ENCODE peak calls at places on chromosome 13, in seven cellular contexts. U is EH, L is NCI-H446 treated with DMSO at 0.1 percent for 48 hours, C is activated B cell treated with CpG ODN at 0.5 μM for 24 hours, Q is NCI-H774, F is cardiac fibroblast, Z is PC-9. N is an unnamed sample.

GRCh38 chr13:79749556-79749955 is 268.6 kb downstream of the NDFIP2 start:
- DNase-seq in U (no peak), L (no peak), C (no peak), Q (no peak), F (peak), Z (no peak), N (no peak)

GRCh38 chr13:80339841-80340642 is 884 bp downstream of the SPRY2 start:
- DNase-seq in U (peak), L (no peak), C (peak), Q (peak), F (peak), Z (peak), N (peak)

GRCh38 chr13:75841905-75842304 is 205.8 kb downstream of the LMO7 start:
- DNase-seq in U (no peak), L (no peak), C (no peak), Q (no peak), F (no peak), Z (no peak), N (no peak)

GRCh38 chr13:56700324-56700723 is 440.4 kb upstream of the PRR20A start:
- DNase-seq in U (no peak), L (no peak), C (no peak), Q (no peak), F (no peak), Z (no peak), N (no peak)

GRCh38 chr13:113088691-113089020 is 16.9 kb upstream of the F7 start:
- DNase-seq in U (no peak), L (no peak), C (no peak), Q (no peak), F (no peak), Z (no peak), N (no peak)

GRCh38 chr13:59931621-59932020 is 232.1 kb downstream of the DIAPH3 start:
- DNase-seq in U (no peak), L (no peak), C (no peak), Q (no peak), F (no peak), Z (no peak), N (no peak)

GRCh38 chr13:44156294-44156658 is 217.3 kb upstream of the SERP2 start:
- DNase-seq in U (no peak), L (no peak), C (no peak), Q (no peak), F (no peak), Z (no peak), N (no peak)

GRCh38 chr13:43572601-43573360 is 214.0 kb downstream of the ENOX1 start:
- DNase-seq in U (peak), L (no peak), C (no peak), Q (no peak), F (no peak), Z (peak), N (no peak)

GRCh38 chr13:101332583-101332982 is 83.7 kb downstream of the NALCN start:
- DNase-seq in U (no peak), L (no peak), C (no peak), Q (no peak), F (no peak), Z (no peak), N (no peak)

GRCh38 chr13:20125783-20126165 is 35.1 kb downstream of the GJA3 start:
- DNase-seq in U (no peak), L (no peak), C (no peak), Q (no peak), F (no peak), Z (no peak), N (no peak)

GRCh38 chr13:51601601-51602348 is 17.5 kb downstream of the WDFY2 start:
- DNase-seq in U (no peak), L (no peak), C (no peak), Q (no peak), F (no peak), Z (peak), N (no peak)

GRCh38 chr13:42215578-42216421 is 56.2 kb upstream of the AKAP11 start:
- DNase-seq in U (peak), L (no peak), C (no peak), Q (no peak), F (peak), Z (peak), N (no peak)

GRCh38 chr13:69706807-69707206 is 400.8 kb upstream of the ATXN8OS start:
- DNase-seq in U (no peak), L (no peak), C (no peak), Q (no peak), F (no peak), Z (no peak), N (no peak)

GRCh38 chr13:35994131-35994966 is 136.8 kb downstream of the DCLK1 start:
- DNase-seq in U (peak), L (peak), C (no peak), Q (no peak), F (peak), Z (no peak), N (no peak)

GRCh38 chr13:20206065-20206725 is 13.5 kb upstream of the GJB2 start:
- DNase-seq in U (no peak), L (no peak), C (no peak), Q (no peak), F (no peak), Z (no peak), N (no peak)

GRCh38 chr13:40116008-40116407 is 460.5 kb downstream of the COG6 start:
- DNase-seq in U (peak), L (no peak), C (no peak), Q (no peak), F (peak), Z (peak), N (no peak)

GRCh38 chr13:91127995-91128394 is 219.5 kb upstream of the MIR17HG start:
- DNase-seq in U (no peak), L (no peak), C (no peak), Q (no peak), F (no peak), Z (no peak), N (no peak)

GRCh38 chr13:27919934-27920676 is at the start of gene PDX1:
- DNase-seq in U (no peak), L (no peak), C (no peak), Q (no peak), F (no peak), Z (no peak), N (no peak)

GRCh38 chr13:31436478-31436877 is 236.7 kb downstream of the B3GLCT start:
- DNase-seq in U (no peak), L (no peak), C (no peak), Q (no peak), F (peak), Z (no peak), N (no peak)

GRCh38 chr13:76882431-76882830 is 3.8 kb downstream of the KCTD12 start:
- DNase-seq in U (peak), L (no peak), C (no peak), Q (no peak), F (peak), Z (no peak), N (no peak)

GRCh38 chr13:30872685-30873443 is 33.2 kb upstream of the MEDAG start:
- DNase-seq in U (peak), L (peak), C (no peak), Q (no peak), F (peak), Z (no peak), N (no peak)

GRCh38 chr13:48304132-48304876 is 753 bp downstream of the RB1 start:
- DNase-seq in U (peak), L (no peak), C (peak), Q (no peak), F (peak), Z (peak), N (no peak)

GRCh38 chr13:23921451-23921888 is 24.2 kb upstream of the C1QTNF9B start:
- DNase-seq in U (peak), L (no peak), C (no peak), Q (peak), F (peak), Z (peak), N (peak)